ENCODE peak calls at places on chromosome 15, in six cellular contexts. K is ELR; U is GM23338; I is NT2/D1; T is central memory CD4-positive, alpha-beta T cell; P is iris pigment epithelial cell. H is an unnamed sample.

GRCh38 chr15:99719096-99719541 is 14.1 kb downstream of the LYSMD4 start:
- DNase-seq in U (no peak), K (peak; percentile 58), I (no peak), T (no peak), P (peak; percentile 95), H (no peak)

GRCh38 chr15:58330836-58331561 is 100.8 kb upstream of the LIPC start:
- DNase-seq in U (no peak), T (no peak), I (no peak), P (no peak), K (no peak), H (no peak)

GRCh38 chr15:40985541-40986330 is 32.5 kb downstream of the CHAC1 start:
- DNase-seq in K (peak; percentile 60), P (peak; percentile 66), T (no peak), U (no peak), I (no peak), H (no peak)

GRCh38 chr15:73782339-73782979 is 29.3 kb upstream of the INSYN1 start:
- DNase-seq in I (no peak), U (no peak), P (no peak), T (no peak), K (no peak), H (no peak)

GRCh38 chr15:74653426-74654082 is 37.9 kb downstream of the CLK3 start:
- DNase-seq in T (no peak), K (peak; percentile 67), U (no peak), I (no peak), P (peak; percentile 72), H (no peak)

GRCh38 chr15:63474810-63475316 is 29.5 kb upstream of the USP3 start:
- DNase-seq in K (peak; percentile 29), P (no peak), I (no peak), U (no peak), T (no peak), H (no peak)

GRCh38 chr15:29924750-29925149 is 102.5 kb upstream of the TJP1 start:
- DNase-seq in K (peak; percentile 90), I (peak; percentile 87), T (no peak), P (peak; percentile 72), U (peak; percentile 97), H (peak; percentile 74)

GRCh38 chr15:36903922-36904479 is 196.3 kb downstream of the MEIS2 start:
- DNase-seq in K (no peak), P (no peak), T (no peak), I (no peak), U (no peak), H (no peak)